ENCODE peak calls at places on chromosomes 4 and X, in nine cellular contexts. One of them, this sample, is unnamed.

GRCh38 chr4:98935633-98936032 is 6.7 kb upstream of the EIF4E start:
- DNase-seq in occipital lobe: no peak
- DNase-seq in dermis blood vessel endothelial cell: no peak
- DNase-seq in OCI-M1: no peak
- DNase-seq in endothelial cell: no peak
- DNase-seq in adipocyte: no peak
- DNase-seq in RCC 7860: no peak
- DNase-seq in stimulated activated CD4-positive, alpha-beta T cell treated with anti-CD3 and anti-CD28 coated beads, Interleukin-12 subunit alpha, Interleukin-12 subunit beta, amount 100 ng/mL, for 4 hours: no peak
- DNase-seq in GM03348: no peak
- DNase-seq in this sample: no peak

GRCh38 chrX:50448565-50448964 is 22.1 kb downstream of the DGKK start:
- DNase-seq in occipital lobe: no peak
- DNase-seq in dermis blood vessel endothelial cell: peak; percentile 1
- DNase-seq in OCI-M1: peak; percentile 75
- DNase-seq in endothelial cell: no peak
- DNase-seq in adipocyte: no peak
- DNase-seq in RCC 7860: peak; percentile 37
- DNase-seq in stimulated activated CD4-positive, alpha-beta T cell treated with anti-CD3 and anti-CD28 coated beads, Interleukin-12 subunit alpha, Interleukin-12 subunit beta, amount 100 ng/mL, for 4 hours: no peak
- DNase-seq in GM03348: no peak
- DNase-seq in this sample: peak; percentile 48

GRCh38 chrX:75273483-75273882 is 402 bp upstream of the UPRT start:
- DNase-seq in occipital lobe: no peak
- DNase-seq in dermis blood vessel endothelial cell: no peak
- DNase-seq in OCI-M1: peak; percentile 89
- DNase-seq in endothelial cell: no peak
- DNase-seq in adipocyte: no peak
- DNase-seq in RCC 7860: no peak
- DNase-seq in stimulated activated CD4-positive, alpha-beta T cell treated with anti-CD3 and anti-CD28 coated beads, Interleukin-12 subunit alpha, Interleukin-12 subunit beta, amount 100 ng/mL, for 4 hours: no peak
- DNase-seq in GM03348: no peak
- DNase-seq in this sample: no peak

GRCh38 chr4:119676101-119676500 is 47.5 kb upstream of the PDE5A start:
- DNase-seq in occipital lobe: no peak
- DNase-seq in dermis blood vessel endothelial cell: no peak
- DNase-seq in OCI-M1: no peak
- DNase-seq in endothelial cell: no peak
- DNase-seq in adipocyte: no peak
- DNase-seq in RCC 7860: no peak
- DNase-seq in stimulated activated CD4-positive, alpha-beta T cell treated with anti-CD3 and anti-CD28 coated beads, Interleukin-12 subunit alpha, Interleukin-12 subunit beta, amount 100 ng/mL, for 4 hours: no peak
- DNase-seq in GM03348: no peak
- DNase-seq in this sample: no peak

GRCh38 chr4:80189956-80190671 is 7.2 kb upstream of the PRDM8 start:
- DNase-seq in occipital lobe: no peak
- DNase-seq in dermis blood vessel endothelial cell: no peak
- DNase-seq in OCI-M1: no peak
- DNase-seq in endothelial cell: peak; percentile 16
- DNase-seq in adipocyte: no peak
- DNase-seq in RCC 7860: no peak
- DNase-seq in stimulated activated CD4-positive, alpha-beta T cell treated with anti-CD3 and anti-CD28 coated beads, Interleukin-12 subunit alpha, Interleukin-12 subunit beta, amount 100 ng/mL, for 4 hours: no peak
- DNase-seq in GM03348: no peak
- DNase-seq in this sample: peak; percentile 76

GRCh38 chr4:1511441-1512041 is 105.3 kb upstream of the NKX1-1 start:
- DNase-seq in occipital lobe: no peak
- DNase-seq in dermis blood vessel endothelial cell: peak; percentile 36
- DNase-seq in OCI-M1: peak; percentile 36
- DNase-seq in endothelial cell: no peak
- DNase-seq in adipocyte: no peak
- DNase-seq in RCC 7860: no peak
- DNase-seq in stimulated activated CD4-positive, alpha-beta T cell treated with anti-CD3 and anti-CD28 coated beads, Interleukin-12 subunit alpha, Interleukin-12 subunit beta, amount 100 ng/mL, for 4 hours: no peak
- DNase-seq in GM03348: no peak
- DNase-seq in this sample: peak; percentile 55

GRCh38 chr4:143431526-143432257 is 81.8 kb upstream of the SMARCA5 start:
- DNase-seq in occipital lobe: no peak
- DNase-seq in dermis blood vessel endothelial cell: no peak
- DNase-seq in OCI-M1: no peak
- DNase-seq in endothelial cell: no peak
- DNase-seq in adipocyte: no peak
- DNase-seq in RCC 7860: no peak
- DNase-seq in stimulated activated CD4-positive, alpha-beta T cell treated with anti-CD3 and anti-CD28 coated beads, Interleukin-12 subunit alpha, Interleukin-12 subunit beta, amount 100 ng/mL, for 4 hours: no peak
- DNase-seq in GM03348: no peak
- DNase-seq in this sample: peak; percentile 20

GRCh38 chr4:156390599-156391296 is 437.1 kb upstream of the CTSO start:
- DNase-seq in occipital lobe: no peak
- DNase-seq in dermis blood vessel endothelial cell: no peak
- DNase-seq in OCI-M1: no peak
- DNase-seq in endothelial cell: no peak
- DNase-seq in adipocyte: peak; percentile 59
- DNase-seq in RCC 7860: no peak
- DNase-seq in stimulated activated CD4-positive, alpha-beta T cell treated with anti-CD3 and anti-CD28 coated beads, Interleukin-12 subunit alpha, Interleukin-12 subunit beta, amount 100 ng/mL, for 4 hours: no peak
- DNase-seq in GM03348: peak; percentile 43
- DNase-seq in this sample: no peak

GRCh38 chr4:151021637-151022334 is 6.7 kb upstream of the LRBA start:
- DNase-seq in occipital lobe: no peak
- DNase-seq in dermis blood vessel endothelial cell: no peak
- DNase-seq in OCI-M1: peak; percentile 23
- DNase-seq in endothelial cell: no peak
- DNase-seq in adipocyte: no peak
- DNase-seq in RCC 7860: no peak
- DNase-seq in stimulated activated CD4-positive, alpha-beta T cell treated with anti-CD3 and anti-CD28 coated beads, Interleukin-12 subunit alpha, Interleukin-12 subunit beta, amount 100 ng/mL, for 4 hours: no peak
- DNase-seq in GM03348: no peak
- DNase-seq in this sample: no peak